ENCODE peak calls at places on chromosome 15, in six cellular contexts. X, N, Q, T, Y and C are unnamed samples.

GRCh38 chr15:76198456-76199105 is 112.7 kb downstream of the ETFA start:
- DNase-seq in X (no peak), N (no peak), Q (no peak), T (no peak), Y (no peak), C (no peak)

GRCh38 chr15:100890850-100891249 is 11.2 kb downstream of the ALDH1A3 start:
- DNase-seq in X (no peak), N (no peak), Q (no peak), T (no peak), Y (no peak), C (no peak)

GRCh38 chr15:23075927-23076326 is 36.6 kb upstream of the TUBGCP5 start:
- DNase-seq in X (no peak), N (no peak), Q (no peak), T (no peak), Y (no peak), C (no peak)

GRCh38 chr15:81886586-81886985 is 159.2 kb downstream of the MEX3B start:
- DNase-seq in X (no peak), N (no peak), Q (no peak), T (no peak), Y (no peak), C (no peak)

GRCh38 chr15:63502843-63503738 is 1.3 kb upstream of the USP3 start:
- DNase-seq in X (peak), N (peak), Q (peak), T (peak), Y (peak), C (peak)

GRCh38 chr15:59094077-59094476 is 10.9 kb upstream of the CCNB2 start:
- DNase-seq in X (no peak), N (no peak), Q (no peak), T (no peak), Y (no peak), C (no peak)

GRCh38 chr15:87579537-87579936 is 677.0 kb downstream of the NTRK3 start:
- DNase-seq in X (no peak), N (no peak), Q (no peak), T (no peak), Y (no peak), C (no peak)

GRCh38 chr15:42306681-42307080 is 33.4 kb upstream of the TMEM87A start:
- DNase-seq in X (no peak), N (no peak), Q (no peak), T (no peak), Y (no peak), C (no peak)

GRCh38 chr15:85642693-85643058 is 152.0 kb downstream of the KLHL25 start:
- DNase-seq in X (no peak), N (no peak), Q (no peak), T (no peak), Y (no peak), C (no peak)

GRCh38 chr15:43285609-43286037 is 18.9 kb upstream of the TGM5 start:
- DNase-seq in X (peak), N (peak), Q (peak), T (peak), Y (no peak), C (peak)

GRCh38 chr15:90955911-90956310 is 1.2 kb downstream of the RCCD1 start:
- DNase-seq in X (no peak), N (no peak), Q (no peak), T (no peak), Y (no peak), C (peak)

GRCh38 chr15:75361361-75361988 is 6.9 kb downstream of the MAN2C1 start:
- DNase-seq in X (no peak), N (no peak), Q (no peak), T (no peak), Y (no peak), C (no peak)

GRCh38 chr15:85556618-85556895 is 176.2 kb downstream of the AKAP13 start:
- DNase-seq in X (no peak), N (no peak), Q (no peak), T (no peak), Y (no peak), C (no peak)

GRCh38 chr15:63189955-63190691 is 717 bp downstream of the RAB8B start:
- DNase-seq in X (no peak), N (no peak), Q (no peak), T (peak), Y (no peak), C (no peak)

GRCh38 chr15:96334705-96335428 is 4.4 kb downstream of the NR2F2 start:
- DNase-seq in X (no peak), N (no peak), Q (no peak), T (no peak), Y (no peak), C (no peak)

GRCh38 chr15:25236143-25236860 is 202.5 kb downstream of the UBE3A start:
- DNase-seq in X (no peak), N (no peak), Q (no peak), T (no peak), Y (no peak), C (no peak)

GRCh38 chr15:80246425-80246894 is 5.6 kb downstream of the CTXND1 start:
- DNase-seq in X (no peak), N (no peak), Q (no peak), T (no peak), Y (no peak), C (no peak)

GRCh38 chr15:99433757-99434211 is 132.0 kb upstream of the MEF2A start:
- DNase-seq in X (no peak), N (no peak), Q (no peak), T (no peak), Y (peak), C (no peak)

GRCh38 chr15:87365221-87365620 is 891.3 kb downstream of the NTRK3 start:
- DNase-seq in X (no peak), N (no peak), Q (no peak), T (no peak), Y (no peak), C (no peak)

GRCh38 chr15:62495670-62496328 is 330.7 kb upstream of the C2CD4B start:
- DNase-seq in X (no peak), N (no peak), Q (no peak), T (no peak), Y (no peak), C (no peak)

GRCh38 chr15:50145451-50145872 is 26.4 kb upstream of the ATP8B4 start:
- DNase-seq in X (peak), N (no peak), Q (no peak), T (peak), Y (no peak), C (no peak)

GRCh38 chr15:50180091-50180490 is 1.9 kb upstream of the SLC27A2 start:
- DNase-seq in X (no peak), N (no peak), Q (no peak), T (no peak), Y (no peak), C (no peak)

GRCh38 chr15:70964686-70965085 is 72.1 kb downstream of the LRRC49 start:
- DNase-seq in X (no peak), N (no peak), Q (no peak), T (no peak), Y (no peak), C (no peak)

GRCh38 chr15:39075311-39075710 is 505.6 kb upstream of the THBS1 start:
- DNase-seq in X (no peak), N (no peak), Q (no peak), T (no peak), Y (no peak), C (no peak)

GRCh38 chr15:42919794-42920280 is 741 bp downstream of the TTBK2 start:
- DNase-seq in X (peak), N (no peak), Q (peak), T (peak), Y (no peak), C (no peak)

GRCh38 chr15:40806672-40807027 is 239 bp upstream of the ZFYVE19 start:
- DNase-seq in X (no peak), N (no peak), Q (no peak), T (no peak), Y (no peak), C (no peak)

GRCh38 chr15:68542771-68543544 is 35.8 kb upstream of the CORO2B start:
- DNase-seq in X (no peak), N (no peak), Q (no peak), T (no peak), Y (no peak), C (no peak)

GRCh38 chr15:98789020-98789419 is 140.7 kb downstream of the IGF1R start:
- DNase-seq in X (no peak), N (no peak), Q (no peak), T (no peak), Y (no peak), C (no peak)

GRCh38 chr15:89396723-89397652 is 62.4 kb upstream of the POLG start:
- DNase-seq in X (no peak), N (no peak), Q (no peak), T (no peak), Y (no peak), C (no peak)

GRCh38 chr15:31332020-31332680 is 5.5 kb downstream of the KLF13 start:
- DNase-seq in X (no peak), N (no peak), Q (no peak), T (no peak), Y (peak), C (no peak)

GRCh38 chr15:77670558-77671148 is 37.9 kb upstream of the LINGO1 start:
- DNase-seq in X (no peak), N (no peak), Q (no peak), T (no peak), Y (no peak), C (no peak)